ENCODE peak calls at places on chromosomes 1 and 21, in ten cellular contexts. T is CD8-positive, alpha-beta memory T cell; E is colonic mucosa; J is lower lobe of right lung; X is cardiac muscle cell; P is IMR-90; K is endodermal cell; R is uterus; L is suprapubic skin; N is left ventricle myocardium inferior. D is an unnamed sample.

GRCh38 chr1:70290248-70290647 is 64.3 kb downstream of the ANKRD13C start:
- DNase-seq in T (no peak), E (no peak), J (no peak), X (no peak), P (peak), K (no peak), R (no peak), L (no peak), N (no peak), D (no peak)

GRCh38 chr1:23393706-23394105 is 24.1 kb upstream of the ZNF436 start:
- DNase-seq in T (no peak), E (no peak), J (no peak), X (no peak), P (peak), K (peak), R (peak), L (peak), N (peak), D (no peak)

GRCh38 chr1:91582431-91582921 is 81.8 kb downstream of the CDC7 start:
- DNase-seq in T (no peak), E (no peak), J (no peak), X (no peak), P (peak), K (no peak), R (peak), L (no peak), N (no peak), D (no peak)

GRCh38 chr1:10278880-10279279 is 68.5 kb downstream of the KIF1B start:
- DNase-seq in T (no peak), E (no peak), J (no peak), X (no peak), P (no peak), K (no peak), R (no peak), L (no peak), N (no peak), D (no peak)

GRCh38 chr1:116064616-116065015 is 46.6 kb upstream of the MAB21L3 start:
- DNase-seq in T (no peak), E (no peak), J (no peak), X (no peak), P (no peak), K (no peak), R (no peak), L (no peak), N (no peak), D (no peak)

GRCh38 chr1:229508823-229509337 is 739 bp upstream of the NUP133 start:
- DNase-seq in T (no peak), E (no peak), J (no peak), X (no peak), P (no peak), K (peak), R (no peak), L (no peak), N (no peak), D (no peak)

GRCh38 chr1:54052470-54052933 is 502 bp downstream of the TMEM59 start:
- DNase-seq in T (no peak), E (peak), J (no peak), X (peak), P (peak), K (peak), R (peak), L (peak), N (no peak), D (no peak)

GRCh38 chr1:3690282-3691065 is 38.2 kb downstream of the TP73 start:
- DNase-seq in T (no peak), E (no peak), J (no peak), X (no peak), P (no peak), K (no peak), R (no peak), L (no peak), N (no peak), D (no peak)

GRCh38 chr21:45539796-45540600 is 2.2 kb downstream of the SLC19A1 start:
- DNase-seq in T (no peak), E (peak), J (peak), X (no peak), P (no peak), K (peak), R (peak), L (peak), N (peak), D (no peak)

GRCh38 chr1:67134692-67135091 is at the start of gene C1orf141:
- DNase-seq in T (peak), E (no peak), J (no peak), X (peak), P (no peak), K (peak), R (no peak), L (no peak), N (no peak), D (no peak)

GRCh38 chr1:167332503-167332902 is 111.8 kb downstream of the POU2F1 start:
- DNase-seq in T (no peak), E (no peak), J (no peak), X (no peak), P (peak), K (no peak), R (no peak), L (no peak), N (no peak), D (no peak)

GRCh38 chr1:45892068-45892785 is 88.8 kb downstream of the MAST2 start:
- DNase-seq in T (no peak), E (peak), J (no peak), X (peak), P (peak), K (no peak), R (no peak), L (no peak), N (no peak), D (no peak)

GRCh38 chr1:177091036-177091435 is 73.5 kb downstream of the ASTN1 start:
- DNase-seq in T (no peak), E (no peak), J (no peak), X (no peak), P (no peak), K (no peak), R (no peak), L (no peak), N (no peak), D (no peak)

GRCh38 chr1:18337757-18338156 is 143.0 kb upstream of the KLHDC7A start:
- DNase-seq in T (no peak), E (no peak), J (no peak), X (no peak), P (no peak), K (no peak), R (no peak), L (no peak), N (no peak), D (no peak)

DNA sequence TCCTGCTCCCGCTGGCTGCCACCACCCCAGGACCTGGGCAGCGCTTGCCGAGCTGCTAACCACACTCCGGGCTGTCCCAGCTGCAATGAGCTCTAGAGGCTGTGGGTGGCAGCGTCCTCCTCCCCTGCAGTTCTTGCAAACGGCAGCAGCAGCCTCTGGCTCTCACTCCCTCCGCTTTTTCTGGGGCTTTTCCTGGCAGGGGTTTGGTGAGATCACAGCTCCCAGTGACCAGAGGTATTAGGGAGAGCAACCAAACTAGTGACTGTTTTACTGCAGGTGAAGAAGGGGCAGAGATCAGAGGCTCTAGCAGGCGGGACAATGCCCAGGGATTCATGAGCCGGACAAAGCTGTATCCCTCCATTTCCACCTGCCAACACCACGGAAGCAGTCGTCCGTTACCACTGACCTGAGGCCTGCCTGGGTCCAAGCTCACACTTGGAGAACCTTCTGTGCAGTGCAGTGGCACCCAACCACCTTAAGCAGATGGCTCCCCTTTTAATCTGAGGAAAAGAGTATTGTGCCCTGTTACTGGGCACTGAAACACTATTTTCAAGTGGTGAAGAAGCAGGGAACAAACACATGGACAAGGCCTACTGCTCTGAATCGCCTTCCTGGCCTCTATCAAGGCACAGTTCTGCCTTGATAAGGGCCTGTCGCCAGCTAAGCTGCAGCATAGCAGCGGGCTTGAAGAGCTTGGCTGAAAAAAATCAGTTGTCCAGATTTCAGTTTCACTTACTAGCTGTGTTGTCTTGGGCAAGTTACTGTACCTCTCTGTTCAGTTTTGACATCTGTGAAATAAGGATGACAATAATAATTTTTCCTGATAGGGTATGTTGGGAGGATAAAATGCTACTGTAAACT is at the start of gene F5:
- DNase-seq in T (peak), E (peak), J (peak), X (peak), P (peak), K (peak), R (peak), L (peak), N (peak), D (peak)
- H3K27ac ChIP-seq in T (no peak), E (no peak), J (no peak), X (no peak), P (no peak), K (no peak), R (no peak), L (no peak), N (peak), D (no peak)

DNA sequence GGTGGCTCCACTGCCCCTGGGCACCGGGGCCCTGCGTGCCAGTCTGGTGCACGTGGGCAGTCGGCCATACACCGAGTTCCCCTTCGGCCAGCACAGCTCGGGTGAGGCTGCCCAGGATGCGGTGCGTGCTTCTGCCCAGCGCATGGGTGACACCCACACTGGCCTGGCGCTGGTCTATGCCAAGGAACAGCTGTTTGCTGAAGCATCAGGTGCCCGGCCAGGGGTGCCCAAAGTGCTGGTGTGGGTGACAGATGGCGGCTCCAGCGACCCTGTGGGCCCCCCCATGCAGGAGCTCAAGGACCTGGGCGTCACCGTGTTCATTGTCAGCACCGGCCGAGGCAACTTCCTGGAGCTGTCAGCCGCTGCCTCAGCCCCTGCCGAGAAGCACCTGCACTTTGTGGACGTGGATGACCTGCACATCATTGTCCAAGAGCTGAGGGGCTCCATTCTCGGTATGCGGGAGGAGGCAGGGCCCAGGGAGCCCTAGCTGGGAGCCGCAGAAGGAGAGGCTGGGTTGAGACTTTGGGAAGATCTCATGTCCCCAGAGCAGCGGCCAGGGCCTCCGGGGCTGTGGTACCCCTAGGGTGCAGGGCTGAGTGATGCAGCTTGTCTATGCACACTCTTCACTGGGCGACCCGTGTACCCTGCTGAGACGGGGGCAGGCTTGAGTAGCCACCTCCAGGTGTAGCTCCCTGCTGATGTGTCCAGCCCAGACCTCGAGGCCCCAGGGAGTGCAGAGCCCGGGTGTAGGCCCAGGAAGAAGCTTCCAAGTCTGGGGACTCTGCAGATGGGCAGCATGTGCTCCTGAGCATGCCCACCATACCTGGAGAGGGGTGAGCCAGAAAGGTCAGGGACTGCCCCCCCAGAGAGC is 1.8 kb downstream of the VWA1 start:
- DNase-seq in T (no peak), E (no peak), J (no peak), X (no peak), P (no peak), K (no peak), R (peak), L (no peak), N (no peak), D (no peak)
- H3K27ac ChIP-seq in T (no peak), E (peak), J (no peak), X (no peak), P (no peak), K (no peak), R (no peak), L (no peak), N (no peak), D (peak)

DNA sequence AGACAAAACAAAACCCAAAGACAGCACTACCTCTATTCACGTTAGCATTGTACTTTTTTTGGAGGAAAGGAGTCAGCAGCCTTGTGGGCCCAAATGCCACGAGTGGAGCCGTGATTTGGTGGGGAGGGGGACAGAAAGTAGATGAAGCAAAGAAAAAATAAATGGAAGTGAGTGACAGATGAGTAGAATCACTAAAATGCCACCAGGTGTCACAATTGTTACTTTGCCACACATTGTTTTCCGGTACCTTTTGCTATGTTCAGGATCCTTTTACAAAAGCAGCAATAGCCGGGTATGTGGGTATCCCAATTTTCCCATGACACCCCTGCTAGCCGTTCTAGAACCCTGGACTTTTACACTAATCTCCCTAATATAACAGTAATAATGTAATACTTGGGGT is 85.0 kb upstream of the AK4 start:
- DNase-seq in T (no peak), E (no peak), J (no peak), X (no peak), P (no peak), K (no peak), R (no peak), L (no peak), N (no peak), D (no peak)
- H3K27ac ChIP-seq in T (no peak), E (no peak), J (no peak), X (no peak), P (no peak), K (no peak), R (peak), L (no peak), N (peak), D (no peak)

DNA sequence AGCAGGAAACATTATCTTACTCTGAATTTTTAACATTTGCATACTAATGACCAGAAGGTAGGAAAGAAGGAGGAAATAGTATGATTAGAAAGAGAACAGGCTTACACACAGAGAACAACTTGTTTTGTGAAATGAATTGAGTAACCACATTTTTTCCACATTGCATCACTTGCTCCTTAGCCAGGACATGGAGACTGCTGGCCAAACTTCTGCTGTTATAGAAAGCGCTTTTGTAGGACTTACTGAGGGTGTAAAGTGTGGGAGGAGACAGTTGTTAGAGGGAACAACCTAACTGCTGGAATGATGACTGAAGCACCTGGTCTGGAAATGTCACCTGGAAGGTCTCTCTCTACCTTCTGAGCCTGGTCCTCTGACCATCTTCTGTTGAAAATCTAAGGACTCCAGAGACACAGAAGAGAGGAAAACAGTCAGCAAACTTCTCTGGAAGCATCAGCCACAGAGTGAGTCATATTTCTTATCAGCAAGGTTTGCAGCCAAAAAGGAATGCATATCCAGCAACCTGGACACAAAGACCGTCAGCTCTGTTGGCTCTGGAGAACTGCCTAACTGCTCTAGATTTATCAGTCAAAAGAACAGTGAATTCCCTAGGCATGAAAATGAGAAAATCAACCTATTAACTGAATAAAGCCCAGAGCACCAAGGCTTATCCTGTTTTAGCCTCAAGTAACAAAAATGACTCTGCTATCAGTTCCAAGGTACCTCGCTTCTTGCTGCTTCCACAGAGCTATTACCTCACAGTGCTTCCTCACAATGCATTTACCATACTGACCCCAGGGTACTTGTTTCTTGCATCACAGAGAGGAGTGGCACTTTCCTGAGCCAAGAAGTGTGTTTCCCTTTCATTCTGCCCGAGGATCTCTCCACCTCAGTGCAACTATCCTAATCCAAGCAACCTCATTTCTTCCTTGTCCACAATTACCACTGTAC is 88.1 kb upstream of the SLFNL1 start:
- DNase-seq in T (no peak), E (peak), J (no peak), X (no peak), P (peak), K (no peak), R (peak), L (no peak), N (no peak), D (no peak)
- H3K27ac ChIP-seq in T (no peak), E (peak), J (peak), X (peak), P (peak), K (no peak), R (peak), L (peak), N (peak), D (peak)